ENCODE peak calls at places on chromosomes 1 and 21, in five cellular contexts. I is Panc1, S is NCI-H2029 treated with DMSO at 0.1 percent for 48 hours, K is OCI-LY7, M is cardiac muscle cell. U is an unnamed sample.

GRCh38 chr1:201937624-201938212 is 8.6 kb downstream of the LMOD1 start:
- DNase-seq in K (no peak), I (no peak), S (no peak), M (no peak), U (no peak)

GRCh38 chr1:221869759-221870158 is 127.9 kb upstream of the DUSP10 start:
- DNase-seq in S (no peak), K (no peak), M (no peak), I (no peak), U (no peak)

GRCh38 chr1:119038363-119038762 is 50.2 kb upstream of the TBX15 start:
- DNase-seq in I (no peak), S (no peak), K (no peak), M (no peak), U (no peak)

GRCh38 chr1:237197470-237198425 is 155.8 kb downstream of the RYR2 start:
- DNase-seq in M (no peak), K (no peak), S (no peak), I (no peak), U (no peak)

GRCh38 chr1:88612783-88613182 is 71.3 kb upstream of the PKN2 start:
- DNase-seq in K (no peak), S (no peak), I (no peak), M (no peak), U (no peak)

GRCh38 chr1:245086389-245086969 is 68.3 kb upstream of the KIF26B start:
- DNase-seq in M (no peak), S (no peak), I (no peak), K (no peak), U (no peak)

GRCh38 chr1:232570007-232570406 is 59.9 kb downstream of the SIPA1L2 start:
- DNase-seq in S (no peak), K (no peak), I (no peak), M (no peak), U (no peak)

GRCh38 chr21:45511007-45511406 is 31.2 kb downstream of the SLC19A1 start:
- DNase-seq in I (no peak), S (no peak), M (no peak), K (no peak), U (no peak)

GRCh38 chr1:86194491-86195034 is 38.0 kb upstream of the COL24A1 start:
- DNase-seq in K (no peak), I (no peak), S (no peak), M (no peak), U (no peak)

U was measured in glomerular endothelial cell.